ENCODE peak calls at places on chromosomes 3 and 15, in four cellular contexts. F is mammary epithelial cell, O is left ventricle myocardium inferior, N is uterus. P is an unnamed sample.

GRCh38 chr15:70833897-70834765 is 19.8 kb downstream of the LARP6 start:
- DNase-seq in F (peak; percentile 57), O (no peak), N (no peak), P (no peak)

GRCh38 chr3:101900736-101901135 is 51.4 kb downstream of the NFKBIZ start:
- DNase-seq in F (no peak), O (no peak), N (no peak), P (no peak)

GRCh38 chr3:113438224-113438623 is 3.1 kb downstream of the CFAP44 start:
- DNase-seq in F (no peak), O (no peak), N (no peak), P (no peak)

GRCh38 chr15:95446854-95447253 is 883.6 kb upstream of the NR2F2 start:
- DNase-seq in F (no peak), O (no peak), N (no peak), P (no peak)

GRCh38 chr3:160941885-160942494 is 163.2 kb downstream of the B3GALNT1 start:
- DNase-seq in F (peak; percentile 45), O (no peak), N (peak; percentile 71), P (no peak)

GRCh38 chr3:43723121-43723734 is 32.5 kb downstream of the ABHD5 start:
- DNase-seq in F (peak; percentile 26), O (no peak), N (no peak), P (no peak)

GRCh38 chr3:154090116-154090420 is 31.1 kb upstream of the ARHGEF26 start:
- DNase-seq in F (no peak), O (no peak), N (no peak), P (no peak)

GRCh38 chr15:38651328-38652038 is 86.9 kb upstream of the RASGRP1 start:
- DNase-seq in F (peak; percentile 38), O (no peak), N (no peak), P (no peak)

GRCh38 chr15:87736401-87736800 is 520.1 kb downstream of the NTRK3 start:
- DNase-seq in F (no peak), O (no peak), N (no peak), P (no peak)

GRCh38 chr3:102200560-102200959 is 234.3 kb upstream of the ZPLD1 start:
- DNase-seq in F (no peak), O (no peak), N (no peak), P (no peak)

GRCh38 chr15:99526174-99526573 is 39.6 kb upstream of the MEF2A start:
- DNase-seq in F (no peak), O (no peak), N (no peak), P (no peak)

GRCh38 chr3:127578168-127578567 is 12.4 kb downstream of the TPRA1 start:
- DNase-seq in F (no peak), O (no peak), N (no peak), P (no peak)
- TF ChIP-seq CTCF in F (no peak), O (no peak), N (no peak), P (no peak)

GRCh38 chr3:71302604-71303003 is 280.9 kb downstream of the FOXP1 start:
- DNase-seq in F (no peak), O (no peak), N (no peak), P (no peak)

GRCh38 chr3:71304261-71304646 is 279.3 kb downstream of the FOXP1 start:
- DNase-seq in F (no peak), O (no peak), N (no peak), P (no peak)

GRCh38 chr3:71304684-71305083 is 278.8 kb downstream of the FOXP1 start:
- DNase-seq in F (peak; percentile 16), O (no peak), N (peak; percentile 24), P (no peak)

GRCh38 chr3:71305246-71306206 is 278.0 kb downstream of the FOXP1 start:
- DNase-seq in F (peak; percentile 39), O (peak; percentile 18), N (no peak), P (no peak)

GRCh38 chr3:71303627-71304260 is 279.8 kb downstream of the FOXP1 start:
- DNase-seq in F (no peak), O (no peak), N (no peak), P (no peak)
- H3K4me1 ChIP-seq in F (peaks cover 10% of the 10 kb centered on the region), O (peaks cover 35% of the 10 kb centered on the region), N (no peaks in the 10 kb centered on the region), P (peaks cover 3% of the 10 kb centered on the region)

GRCh38 chr15:37104413-37105392 is 4.4 kb upstream of the MEIS2 start:
- DNase-seq in F (no peak), O (no peak), N (peak; percentile 39), P (no peak)

GRCh38 chr15:37105795-37106333 is 5.5 kb upstream of the MEIS2 start:
- DNase-seq in F (no peak), O (no peak), N (no peak), P (no peak)

GRCh38 chr15:37107071-37107753 is 6.9 kb upstream of the MEIS2 start:
- DNase-seq in F (no peak), O (no peak), N (peak; percentile 63), P (no peak)

GRCh38 chr15:37107754-37108724 is 7.7 kb upstream of the MEIS2 start:
- DNase-seq in F (no peak), O (no peak), N (no peak), P (no peak)

GRCh38 chr15:37106490-37107001 is 6.2 kb upstream of the MEIS2 start:
- DNase-seq in F (no peak), O (peak; percentile 68), N (peak; percentile 83), P (no peak)
- TF ChIP-seq CTCF in F (no peak), O (peak; percentile 38), N (no peak), P (peak; percentile 31)

GRCh38 chr3:46535746-46536145 is 30.4 kb downstream of the LRRC2 start:
- DNase-seq in F (no peak), O (no peak), N (no peak), P (no peak)
- H3K4me1 ChIP-seq in F (peaks cover 3% of the 10 kb centered on the region), O (peaks cover 18% of the 10 kb centered on the region), N (no peaks in the 10 kb centered on the region), P (peaks cover 14% of the 10 kb centered on the region)

DNA sequence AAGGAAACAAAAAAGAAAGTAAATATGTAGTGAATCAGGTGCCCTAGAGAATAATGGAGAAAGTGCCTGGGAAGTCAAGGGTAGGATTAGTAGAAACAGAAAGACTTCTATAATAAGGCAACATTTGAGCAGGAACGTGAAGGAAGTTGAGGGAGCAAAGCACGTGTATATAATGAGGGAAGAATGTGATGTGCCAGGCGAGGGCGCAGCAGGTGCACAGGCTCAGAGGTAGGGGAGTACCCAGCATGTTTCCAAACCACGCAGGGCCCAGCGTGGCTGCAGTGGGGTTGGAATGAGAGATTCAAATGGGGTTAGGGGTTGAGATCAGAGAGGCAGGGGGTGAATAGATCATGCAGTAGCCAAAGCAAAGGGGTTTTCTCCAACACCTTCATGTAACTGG is 91.9 kb upstream of the VGLL4 start:
- DNase-seq in F (no peak), O (no peak), N (no peak), P (no peak)
- TF ChIP-seq CTCF in F (no peak), O (no peak), N (no peak), P (no peak)